ENCODE peak calls at places on chromosome 15, in six cellular contexts. O is Panc1, Z is spleen, G is upper lobe of left lung, M is endothelial cell of umbilical vein, T is suprapubic skin. K is an unnamed sample.

GRCh38 chr15:68364028-68364659 is 67.8 kb downstream of the ITGA11 start:
- DNase-seq in Z (no peak), M (no peak), T (no peak), O (no peak), G (no peak), K (no peak)

GRCh38 chr15:84915011-84915958 is 30.8 kb downstream of the SLC28A1 start:
- DNase-seq in M (peak), O (no peak), G (no peak), T (peak), Z (no peak), K (peak)

GRCh38 chr15:73578036-73578435 is 55.2 kb downstream of the NPTN start:
- DNase-seq in G (no peak), M (no peak), Z (no peak), O (no peak), T (no peak), K (no peak)

GRCh38 chr15:51307325-51307724 is 31.1 kb downstream of the CYP19A1 start:
- DNase-seq in M (no peak), G (no peak), O (no peak), Z (no peak), T (no peak), K (no peak)

GRCh38 chr15:64842986-64843561 is 1.4 kb downstream of the PLEKHO2 start:
- DNase-seq in T (peak), O (no peak), Z (peak), M (peak), G (no peak), K (peak)

GRCh38 chr15:71542836-71543235 is 267.5 kb upstream of the NR2E3 start:
- DNase-seq in T (no peak), Z (no peak), O (no peak), M (no peak), G (no peak), K (no peak)

GRCh38 chr15:34841220-34841841 is 46.0 kb upstream of the ACTC1 start:
- DNase-seq in G (no peak), T (no peak), O (no peak), Z (no peak), M (no peak), K (no peak)

GRCh38 chr15:61749169-61749568 is 311.1 kb downstream of the VPS13C start:
- DNase-seq in M (no peak), T (no peak), Z (no peak), G (no peak), O (no peak), K (peak)

GRCh38 chr15:38414351-38414750 is 39.6 kb upstream of the FAM98B start:
- DNase-seq in O (peak), Z (no peak), T (peak), M (peak), G (no peak), K (no peak)

GRCh38 chr15:27645672-27646071 is 453.4 kb downstream of the OCA2 start:
- DNase-seq in O (no peak), T (no peak), G (no peak), M (no peak), Z (no peak), K (no peak)

GRCh38 chr15:41791547-41791937 is 17.3 kb downstream of the MAPKBP1 start:
- DNase-seq in Z (no peak), O (no peak), G (no peak), T (no peak), M (no peak), K (no peak)

GRCh38 chr15:72491768-72492167 is 17.6 kb downstream of the ARIH1 start:
- DNase-seq in Z (no peak), G (no peak), O (peak), T (no peak), M (peak), K (no peak)

GRCh38 chr15:29074045-29074444 is 188.3 kb downstream of the APBA2 start:
- DNase-seq in O (no peak), G (no peak), T (no peak), M (peak), Z (no peak), K (no peak)

GRCh38 chr15:58546635-58547627 is 115.1 kb downstream of the LIPC start:
- DNase-seq in M (peak), G (no peak), T (no peak), O (peak), Z (no peak), K (no peak)

GRCh38 chr15:70748281-70748747 is 15.0 kb downstream of the UACA start:
- DNase-seq in G (no peak), Z (no peak), O (no peak), M (no peak), T (peak), K (no peak)

GRCh38 chr15:71329041-71329440 is 213.8 kb downstream of the THSD4 start:
- DNase-seq in T (no peak), Z (no peak), M (peak), G (peak), O (no peak), K (no peak)

GRCh38 chr15:68930268-68931022 is at the start of gene SPESP1:
- DNase-seq in Z (peak), M (peak), O (no peak), T (peak), G (peak), K (peak)

GRCh38 chr15:66298803-66299251 is 5.5 kb downstream of the DIS3L start:
- DNase-seq in T (no peak), M (no peak), G (no peak), Z (no peak), O (no peak), K (no peak)

GRCh38 chr15:45862034-45862433 is 227.2 kb downstream of the SQOR start:
- DNase-seq in G (no peak), T (no peak), O (no peak), M (no peak), Z (no peak), K (no peak)

GRCh38 chr15:70387086-70387485 is 289.4 kb upstream of the TLE3 start:
- DNase-seq in T (no peak), M (no peak), O (no peak), Z (no peak), G (no peak), K (no peak)

GRCh38 chr15:87739866-87740265 is 516.7 kb downstream of the NTRK3 start:
- DNase-seq in T (no peak), M (no peak), O (no peak), Z (no peak), G (no peak), K (no peak)

GRCh38 chr15:50813865-50814264 is 48.4 kb upstream of the SPPL2A start:
- DNase-seq in O (no peak), M (no peak), Z (no peak), T (no peak), G (no peak), K (no peak)

GRCh38 chr15:46091860-46092450 is 457.1 kb downstream of the SQOR start:
- DNase-seq in G (peak), T (no peak), Z (no peak), O (no peak), M (peak), K (no peak)

GRCh38 chr15:71219646-71220045 is 104.4 kb downstream of the THSD4 start:
- DNase-seq in M (no peak), O (no peak), G (no peak), T (no peak), Z (no peak), K (no peak)

GRCh38 chr15:40582726-40583246 is 11.3 kb upstream of the KNL1 start:
- DNase-seq in M (peak), Z (no peak), O (no peak), G (no peak), T (no peak), K (peak)

GRCh38 chr15:94083467-94083991 is 147.8 kb upstream of the MCTP2 start:
- DNase-seq in Z (no peak), M (peak), T (no peak), O (no peak), G (no peak), K (no peak)

GRCh38 chr15:61715082-61715481 is 345.2 kb downstream of the VPS13C start:
- DNase-seq in G (no peak), Z (no peak), O (no peak), T (no peak), M (no peak), K (no peak)

GRCh38 chr15:83030021-83030420 is 18.6 kb upstream of the C15orf40 start:
- DNase-seq in Z (no peak), O (no peak), G (no peak), M (no peak), T (no peak), K (no peak)

GRCh38 chr15:43469867-43470266 is 23.1 kb downstream of the TP53BP1 start:
- DNase-seq in Z (no peak), M (no peak), G (no peak), O (no peak), T (no peak), K (no peak)

GRCh38 chr15:24848050-24848449 is 106.7 kb upstream of the SNRPN start:
- DNase-seq in Z (no peak), M (peak), T (no peak), O (no peak), G (peak), K (no peak)

GRCh38 chr15:38490231-38490630 is 36.3 kb downstream of the FAM98B start:
- DNase-seq in G (no peak), T (no peak), M (peak), Z (no peak), O (no peak), K (no peak)

GRCh38 chr15:24976932-24977331 is 22.1 kb downstream of the SNRPN start:
- DNase-seq in G (no peak), O (no peak), M (no peak), T (no peak), Z (no peak), K (no peak)

GRCh38 chr15:50627351-50628055 is 59.1 kb downstream of the TRPM7 start:
- DNase-seq in G (no peak), O (no peak), Z (no peak), M (no peak), T (no peak), K (no peak)

GRCh38 chr15:86813892-86814291 is 734.2 kb downstream of the AGBL1 start:
- DNase-seq in O (no peak), M (no peak), G (no peak), Z (no peak), T (no peak), K (no peak)

DNA sequence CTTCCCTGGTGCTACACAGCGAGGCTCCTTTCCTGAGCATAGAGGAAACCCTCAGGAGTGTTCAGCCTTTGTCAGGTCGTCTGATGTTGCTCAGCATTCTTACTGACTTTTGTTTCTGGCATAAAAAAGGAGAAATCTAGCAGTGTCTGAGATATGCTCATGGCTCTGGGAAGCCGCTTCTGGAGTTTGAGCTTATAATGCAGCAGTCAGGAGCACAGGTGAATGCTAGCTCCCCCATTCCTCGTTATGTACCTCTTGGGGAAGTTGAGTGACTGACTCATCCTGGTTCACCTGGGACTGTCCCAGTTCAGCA is 49.2 kb upstream of the MYZAP start:
- DNase-seq in O (no peak), T (no peak), Z (no peak), M (no peak), G (no peak), K (no peak)
- TF ChIP-seq CTCF in O (peak), T (no peak), Z (no peak), M (no peak), G (peak), K (no peak)

DNA sequence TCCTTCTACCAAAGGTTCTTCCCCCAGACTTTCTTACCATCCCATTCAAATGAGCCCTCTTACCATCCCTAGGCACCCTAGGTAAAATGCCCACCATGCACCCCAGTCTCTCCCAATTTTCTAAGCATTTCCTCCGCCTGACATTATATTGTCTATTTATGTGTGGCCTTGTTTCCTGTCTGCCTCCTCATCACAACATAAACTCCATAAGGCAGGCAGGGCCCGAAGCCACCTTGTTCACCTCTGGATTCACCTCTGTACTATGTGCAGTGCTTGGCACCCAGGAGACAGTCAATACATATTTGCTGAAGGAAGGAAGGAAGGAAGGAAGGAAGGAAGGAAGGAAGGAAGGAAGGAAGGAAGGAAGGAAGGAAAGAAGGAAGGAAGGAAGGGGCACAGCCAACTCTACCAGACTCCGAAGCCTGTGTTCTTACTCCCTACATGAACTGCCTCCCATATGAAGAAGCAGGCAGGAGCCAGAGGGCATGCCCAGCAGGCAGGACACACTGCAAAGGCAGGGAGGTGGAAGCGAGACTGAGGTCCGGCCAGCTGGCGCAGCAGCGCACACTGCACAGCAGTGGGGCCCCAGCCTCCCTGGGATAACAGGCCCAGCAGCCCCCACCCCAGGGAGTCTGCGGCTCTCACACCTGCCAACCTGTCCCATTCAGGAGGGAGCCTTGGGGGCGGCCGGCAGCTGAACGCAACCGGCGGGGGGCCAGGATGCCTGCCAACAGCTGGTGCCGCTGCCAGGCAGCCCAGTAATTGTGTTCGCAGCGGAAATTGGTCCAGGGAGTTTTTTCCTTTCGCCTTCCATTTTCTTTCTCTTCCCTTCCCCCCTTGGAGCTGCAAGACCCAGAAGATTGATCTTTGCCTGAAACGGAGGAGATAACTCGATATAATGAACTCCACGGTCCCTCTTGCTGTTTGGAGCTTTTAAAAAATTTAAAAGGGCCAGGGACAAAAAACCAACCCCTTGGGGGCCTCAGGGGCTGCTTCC is 106.0 kb upstream of the LINGO1 start:
- DNase-seq in Z (no peak), M (no peak), O (no peak), G (no peak), T (no peak), K (no peak)
- H3K4me3 ChIP-seq in Z (no peak), M (no peak), O (no peak), G (no peak), T (no peak), K (no peak)

GRCh38 chr15:81297147-81297572 is 26.8 kb downstream of the STARD5 start:
- DNase-seq in O (no peak), M (no peak), G (no peak), T (peak), Z (peak), K (no peak)

GRCh38 chr15:81295466-81296145 is 28.3 kb downstream of the STARD5 start:
- DNase-seq in T (no peak), O (no peak), M (no peak), Z (peak), G (no peak), K (no peak)

GRCh38 chr15:81296218-81296617 is 27.7 kb downstream of the STARD5 start:
- DNase-seq in O (no peak), T (peak), M (no peak), G (no peak), Z (peak), K (no peak)

GRCh38 chr15:81297580-81298575 is 26.1 kb downstream of the STARD5 start:
- DNase-seq in Z (peak), T (peak), M (no peak), O (no peak), G (no peak), K (no peak)

DNA sequence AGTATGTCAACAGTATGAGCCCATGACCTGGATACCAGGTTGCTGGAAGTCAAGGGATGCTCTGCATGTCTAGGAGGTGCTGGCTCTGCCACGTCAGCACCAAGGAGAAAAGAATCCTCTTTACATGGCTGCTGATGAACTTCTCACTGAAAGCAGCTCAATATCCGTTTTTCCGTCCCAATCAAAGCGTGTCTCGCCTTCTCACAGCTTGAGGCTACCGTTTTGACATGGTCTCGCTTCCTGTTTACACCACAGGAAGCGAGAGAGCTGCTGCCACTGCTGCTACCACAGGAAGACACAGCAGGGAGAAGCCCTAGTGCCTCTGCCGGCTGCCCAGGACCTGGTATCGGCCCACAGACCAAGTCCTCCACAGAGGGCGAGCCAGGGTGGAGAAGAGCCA is 27.3 kb downstream of the STARD5 start:
- DNase-seq in M (peak), Z (peak), G (no peak), T (peak), O (no peak), K (no peak)
- TF ChIP-seq POLR2AphosphoS5 in M (no peak), Z (peak), G (peak), T (no peak), O (no peak), K (peak)

GRCh38 chr15:101501703-101502373 is 12.3 kb upstream of the PCSK6 start:
- DNase-seq in M (peak), O (no peak), T (peak), G (no peak), Z (peak), K (peak)
- TF ChIP-seq CTCF in M (peak), O (peak), T (peak), G (peak), Z (peak), K (no peak)

GRCh38 chr15:91050128-91050455 is 27.7 kb upstream of the VPS33B start:
- DNase-seq in T (no peak), M (no peak), Z (no peak), G (no peak), O (no peak), K (no peak)

GRCh38 chr15:91054791-91055190 is 32.4 kb upstream of the VPS33B start:
- DNase-seq in O (no peak), G (no peak), Z (no peak), T (no peak), M (no peak), K (no peak)

GRCh38 chr15:91051248-91051647 is 28.9 kb upstream of the VPS33B start:
- DNase-seq in O (no peak), T (no peak), Z (no peak), G (no peak), M (no peak), K (no peak)

GRCh38 chr15:91055548-91056331 is 33.3 kb upstream of the VPS33B start:
- DNase-seq in T (no peak), Z (no peak), O (peak), G (no peak), M (peak), K (peak)
- H3K4me3 ChIP-seq in T (no peak), Z (no peak), O (no peak), G (no peak), M (no peak), K (no peak)

GRCh38 chr15:74964794-74965193 is 8.2 kb upstream of the RPP25 start:
- DNase-seq in Z (no peak), M (peak), G (no peak), O (no peak), T (no peak), K (no peak)

GRCh38 chr15:74963213-74963612 is 6.6 kb upstream of the RPP25 start:
- DNase-seq in Z (no peak), T (no peak), M (no peak), O (no peak), G (no peak), K (no peak)

GRCh38 chr15:74960995-74961588 is 4.5 kb upstream of the RPP25 start:
- DNase-seq in G (no peak), T (no peak), Z (no peak), M (no peak), O (no peak), K (no peak)

GRCh38 chr15:74962219-74962618 is 5.6 kb upstream of the RPP25 start:
- DNase-seq in O (no peak), M (no peak), G (no peak), T (no peak), Z (no peak), K (no peak)

GRCh38 chr15:74962671-74963070 is 6.1 kb upstream of the RPP25 start:
- DNase-seq in G (no peak), O (no peak), M (no peak), T (no peak), Z (no peak), K (no peak)
- TF ChIP-seq POLR2AphosphoS5 in G (no peak), O (no peak), M (no peak), T (no peak), Z (no peak), K (no peak)

GRCh38 chr15:75348034-75348562 is 1.3 kb downstream of the NEIL1 start:
- DNase-seq in G (peak), O (no peak), Z (no peak), M (peak), T (no peak), K (no peak)
- TF ChIP-seq CTCF in G (no peak), O (no peak), Z (no peak), M (no peak), T (no peak), K (no peak)

GRCh38 chr15:74958908-74959642 is 2.5 kb upstream of the RPP25 start:
- DNase-seq in G (peak), O (no peak), Z (no peak), M (no peak), T (no peak), K (no peak)

GRCh38 chr15:74960286-74960685 is 3.7 kb upstream of the RPP25 start:
- DNase-seq in O (no peak), Z (no peak), T (no peak), G (no peak), M (no peak), K (no peak)

GRCh38 chr15:74959643-74959939 is 3.0 kb upstream of the RPP25 start:
- DNase-seq in Z (no peak), O (no peak), M (no peak), G (no peak), T (no peak), K (no peak)

GRCh38 chr15:74958320-74958907 is 1.8 kb upstream of the RPP25 start:
- DNase-seq in G (peak), T (peak), Z (peak), O (no peak), M (no peak), K (peak)

DNA sequence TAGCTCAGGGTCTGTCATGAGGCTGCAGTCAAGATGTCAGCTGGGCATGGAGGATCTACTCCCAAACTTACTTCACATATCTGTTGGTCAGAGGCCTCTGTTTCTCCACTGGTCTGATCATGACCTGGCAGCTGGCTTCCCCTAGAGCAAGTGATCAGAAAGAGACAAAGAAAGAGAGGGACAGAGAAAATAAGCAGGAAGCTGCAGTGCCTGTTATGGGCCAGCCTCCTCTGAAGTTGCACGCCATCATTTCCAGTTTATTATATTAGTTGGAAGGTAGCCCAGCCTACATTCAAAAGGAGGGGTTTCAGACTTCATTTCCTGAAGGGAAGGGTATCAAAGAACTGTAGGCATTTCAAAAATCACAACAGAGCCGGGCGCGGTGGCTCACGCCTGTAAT is 5.0 kb upstream of the RPP25 start:
- DNase-seq in Z (no peak), O (no peak), M (peak), G (no peak), T (no peak), K (no peak)
- H3K4me3 ChIP-seq in Z (no peak), O (no peak), M (no peak), G (no peak), T (no peak), K (no peak)

K was measured in breast epithelium.